ENCODE peak calls at places on chromosomes 5 and 9, in seven cellular contexts. E is fibroblast of lung, V is caudate nucleus, M is stomach, U is MM.1S, H is OCI-LY7, T is A549. B is an unnamed sample.

GRCh38 chr9:134687556-134687955 is 46.0 kb downstream of the COL5A1 start:
- DNase-seq in E (no peak), V (no peak), M (no peak), U (no peak), H (no peak), T (no peak), B (no peak)

GRCh38 chr5:158162479-158162878 is 303.5 kb upstream of the CLINT1 start:
- DNase-seq in E (no peak), V (no peak), M (no peak), U (no peak), H (no peak), T (no peak), B (no peak)

GRCh38 chr5:28766565-28767158 is 1728.3 kb upstream of the CDH9 start:
- DNase-seq in E (peak), V (no peak), M (no peak), U (peak), H (peak), T (peak), B (no peak)

GRCh38 chr5:73693573-73694061 is 67.6 kb downstream of the ARHGEF28 start:
- DNase-seq in E (peak), V (no peak), M (no peak), U (peak), H (peak), T (peak), B (no peak)

GRCh38 chr5:36680066-36680465 is 73.7 kb downstream of the SLC1A3 start:
- DNase-seq in E (no peak), V (no peak), M (no peak), U (no peak), H (no peak), T (no peak), B (no peak)

GRCh38 chr5:12777342-12777741 is 873.1 kb upstream of the CTNND2 start:
- DNase-seq in E (no peak), V (no peak), M (no peak), U (no peak), H (no peak), T (no peak), B (no peak)

GRCh38 chr9:117092582-117092981 is 322.3 kb downstream of the ASTN2 start:
- DNase-seq in E (no peak), V (no peak), M (no peak), U (no peak), H (no peak), T (peak), B (no peak)

GRCh38 chr5:132752581-132753125 is 5.4 kb downstream of the CCNI2 start:
- DNase-seq in E (no peak), V (no peak), M (no peak), U (no peak), H (no peak), T (no peak), B (no peak)

GRCh38 chr5:152907488-152908245 is 502.6 kb upstream of the NMUR2 start:
- DNase-seq in E (no peak), V (no peak), M (no peak), U (no peak), H (no peak), T (no peak), B (no peak)

GRCh38 chr9:113631811-113632665 is 168.5 kb downstream of the RGS3 start:
- DNase-seq in E (no peak), V (no peak), M (no peak), U (no peak), H (no peak), T (no peak), B (no peak)

GRCh38 chr9:35481347-35481975 is 8.4 kb upstream of the RUSC2 start:
- DNase-seq in E (peak), V (no peak), M (peak), U (peak), H (peak), T (peak), B (no peak)

GRCh38 chr9:129392093-129392541 is 214.1 kb upstream of the IER5L start:
- DNase-seq in E (no peak), V (no peak), M (no peak), U (no peak), H (no peak), T (no peak), B (no peak)

GRCh38 chr9:127222388-127223095 is 42.0 kb upstream of the GARNL3 start:
- DNase-seq in E (no peak), V (no peak), M (no peak), U (no peak), H (no peak), T (no peak), B (no peak)

GRCh38 chr5:93151121-93151520 is 429.9 kb downstream of the NR2F1-AS1 start:
- DNase-seq in E (peak), V (no peak), M (no peak), U (no peak), H (no peak), T (no peak), B (no peak)

GRCh38 chr5:154199671-154200220 is 9.2 kb downstream of the GALNT10 start:
- DNase-seq in E (no peak), V (no peak), M (no peak), U (no peak), H (no peak), T (no peak), B (no peak)

GRCh38 chr5:154201108-154201769 is 10.7 kb downstream of the GALNT10 start:
- DNase-seq in E (no peak), V (no peak), M (no peak), U (no peak), H (no peak), T (no peak), B (no peak)

GRCh38 chr5:154198611-154199230 is 8.2 kb downstream of the GALNT10 start:
- DNase-seq in E (peak), V (no peak), M (no peak), U (no peak), H (no peak), T (peak), B (no peak)

GRCh38 chr5:154197801-154198461 is 7.4 kb downstream of the GALNT10 start:
- DNase-seq in E (no peak), V (no peak), M (peak), U (no peak), H (no peak), T (peak), B (peak)

GRCh38 chr5:154199263-154199662 is 8.7 kb downstream of the GALNT10 start:
- DNase-seq in E (no peak), V (no peak), M (no peak), U (no peak), H (no peak), T (peak), B (no peak)
- H3K27ac ChIP-seq in E (peak), V (no peak), M (peak), U (no peak), H (no peak), T (peak), B (no peak)

DNA sequence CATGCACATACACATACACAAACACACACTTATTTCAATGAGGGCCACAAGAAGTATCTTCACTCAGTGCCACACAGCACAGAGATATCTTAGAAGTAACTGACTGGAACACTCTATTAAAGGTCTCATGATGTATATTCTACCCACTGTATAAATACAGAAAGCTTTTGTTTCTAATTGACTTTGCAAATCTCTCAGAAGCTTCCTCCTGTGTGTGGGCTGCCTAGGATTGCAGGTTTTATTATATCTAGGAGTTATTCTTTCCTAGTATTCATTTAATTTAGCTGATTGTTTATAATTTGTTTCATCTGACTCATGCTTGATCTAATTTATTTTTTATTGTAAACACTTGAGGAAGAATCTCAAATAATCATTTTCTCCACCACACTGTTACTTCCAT is 262.4 kb upstream of the ACTBL2 start:
- DNase-seq in E (no peak), V (no peak), M (no peak), U (no peak), H (no peak), T (no peak), B (no peak)
- H3K27ac ChIP-seq in E (no peak), V (no peak), M (no peak), U (no peak), H (no peak), T (no peak), B (no peak)

GRCh38 chr9:104914458-104914857 is 13.5 kb downstream of the ABCA1 start:
- DNase-seq in E (no peak), V (no peak), M (no peak), U (no peak), H (no peak), T (no peak), B (no peak)
- H3K27ac ChIP-seq in E (no peak), V (no peak), M (no peak), U (no peak), H (peak), T (no peak), B (no peak)

GRCh38 chr5:138657360-138657759 is 82.2 kb upstream of the HSPA9 start:
- DNase-seq in E (no peak), V (no peak), M (no peak), U (no peak), H (no peak), T (no peak), B (no peak)
- H3K27ac ChIP-seq in E (no peak), V (peak), M (no peak), U (no peak), H (no peak), T (no peak), B (no peak)

GRCh38 chr5:32843532-32843895 is 132.4 kb downstream of the NPR3 start:
- DNase-seq in E (no peak), V (no peak), M (no peak), U (no peak), H (no peak), T (no peak), B (no peak)
- H3K27ac ChIP-seq in E (no peak), V (no peak), M (no peak), U (no peak), H (no peak), T (no peak), B (no peak)

GRCh38 chr5:172110260-172110815 is 77.7 kb downstream of the STK10 start:
- DNase-seq in E (no peak), V (no peak), M (no peak), U (no peak), H (no peak), T (no peak), B (no peak)
- H3K27ac ChIP-seq in E (no peak), V (no peak), M (peak), U (no peak), H (peak), T (no peak), B (peak)